ENCODE peak calls at places on chromosomes 1 and 21, in eight cellular contexts. Q, J, U, A, P, L, Z and O are unnamed samples.

GRCh38 chr1:7438396-7438785 is 332.7 kb upstream of the VAMP3 start:
- DNase-seq in Q (no peak), J (no peak), U (no peak), A (peak; percentile 4), P (no peak), L (no peak), Z (no peak), O (no peak)

GRCh38 chr1:184163674-184164470 is 112.3 kb downstream of the TSEN15 start:
- DNase-seq in Q (peak; percentile 34), J (peak; percentile 30), U (no peak), A (no peak), P (no peak), L (no peak), Z (no peak), O (no peak)

GRCh38 chr1:32223683-32224082 is 1.5 kb downstream of the EIF3I start:
- DNase-seq in Q (no peak), J (no peak), U (no peak), A (no peak), P (no peak), L (no peak), Z (no peak), O (no peak)

GRCh38 chr1:24548070-24548469 is 7.8 kb upstream of the NCMAP start:
- DNase-seq in Q (no peak), J (no peak), U (no peak), A (no peak), P (no peak), L (no peak), Z (no peak), O (no peak)

GRCh38 chr1:6440198-6441126 is 15.9 kb downstream of the ESPN start:
- DNase-seq in Q (no peak), J (peak; percentile 89), U (peak; percentile 62), A (no peak), P (peak; percentile 31), L (peak; percentile 59), Z (no peak), O (peak; percentile 69)

GRCh38 chr1:66589326-66589725 is 55.4 kb downstream of the SGIP1 start:
- DNase-seq in Q (no peak), J (no peak), U (no peak), A (no peak), P (no peak), L (no peak), Z (no peak), O (no peak)

GRCh38 chr1:154863702-154864174 is 6.3 kb downstream of the KCNN3 start:
- DNase-seq in Q (no peak), J (peak; percentile 60), U (no peak), A (no peak), P (peak; percentile 24), L (no peak), Z (no peak), O (peak; percentile 88)

GRCh38 chr1:48082271-48082925 is 85.2 kb upstream of the TRABD2B start:
- DNase-seq in Q (no peak), J (no peak), U (no peak), A (no peak), P (peak; percentile 24), L (no peak), Z (no peak), O (no peak)

GRCh38 chr21:40863839-40864238 is 16.9 kb upstream of the DSCAM start:
- DNase-seq in Q (no peak), J (no peak), U (peak; percentile 77), A (no peak), P (no peak), L (no peak), Z (no peak), O (no peak)

GRCh38 chr1:221394011-221394544 is 347.8 kb downstream of the DUSP10 start:
- DNase-seq in Q (no peak), J (no peak), U (no peak), A (no peak), P (peak; percentile 74), L (no peak), Z (no peak), O (no peak)

GRCh38 chr21:14273736-14274538 is 58.0 kb downstream of the RBM11 start:
- DNase-seq in Q (peak; percentile 74), J (peak; percentile 37), U (peak; percentile 85), A (peak; percentile 13), P (peak; percentile 77), L (no peak), Z (peak; percentile 50), O (no peak)